ENCODE peak calls at places on chromosomes 12 and 14, in nine cellular contexts. Y is central memory CD8-positive, alpha-beta T cell; S is MM.1S; D is memory B cell; P is mucosa of gallbladder; I is neural progenitor cell; M is fibroblast of mammary gland; L is CD8-positive, alpha-beta memory T cell; H is cerebellar nuclear complex. J is an unnamed sample.

GRCh38 chr14:24263848-24264247 is 871 bp upstream of the TGM1 start:
- DNase-seq in L (no peak), H (no peak), D (no peak), I (no peak), S (no peak), Y (no peak), P (no peak), M (no peak), J (no peak)

GRCh38 chr12:915090-915489 is 34.4 kb downstream of the RAD52 start:
- DNase-seq in M (no peak), D (no peak), P (no peak), L (no peak), Y (no peak), H (no peak), I (no peak), S (peak), J (no peak)

GRCh38 chr14:20294636-20295035 is 11.1 kb downstream of the TTC5 start:
- DNase-seq in L (no peak), D (no peak), M (no peak), I (no peak), Y (no peak), P (no peak), S (no peak), H (no peak), J (no peak)

GRCh38 chr12:65419284-65420072 is 141.0 kb downstream of the MSRB3 start:
- DNase-seq in H (no peak), I (no peak), D (no peak), P (no peak), L (no peak), Y (no peak), M (no peak), S (no peak), J (no peak)

GRCh38 chr14:93720076-93720815 is 68.0 kb downstream of the PRIMA1 start:
- DNase-seq in S (no peak), H (no peak), Y (no peak), L (no peak), P (no peak), D (no peak), M (no peak), I (no peak), J (peak)

GRCh38 chr14:35347323-35348043 is 55.3 kb downstream of the PSMA6 start:
- DNase-seq in D (no peak), L (no peak), Y (no peak), S (no peak), M (no peak), H (no peak), P (no peak), I (peak), J (no peak)

GRCh38 chr14:101134851-101135486 is 231.4 kb upstream of the RTL1 start:
- DNase-seq in L (no peak), S (no peak), P (no peak), H (no peak), I (no peak), D (no peak), M (no peak), Y (peak), J (no peak)

GRCh38 chr12:117097159-117097558 is 2.1 kb downstream of the TESC start:
- DNase-seq in M (no peak), S (no peak), Y (no peak), I (no peak), H (no peak), P (no peak), D (no peak), L (peak), J (no peak)

GRCh38 chr12:79444089-79444488 is 246.7 kb downstream of the PAWR start:
- DNase-seq in L (no peak), D (no peak), S (no peak), M (peak), Y (no peak), P (no peak), I (no peak), H (no peak), J (no peak)

GRCh38 chr12:14256555-14257169 is 108.8 kb upstream of the ATF7IP start:
- DNase-seq in P (peak), D (peak), Y (peak), I (peak), M (peak), H (no peak), L (peak), S (peak), J (no peak)

GRCh38 chr14:104281768-104282301 is 143.4 kb downstream of the KIF26A start:
- DNase-seq in P (no peak), S (no peak), M (no peak), Y (no peak), H (no peak), D (no peak), I (no peak), L (peak), J (peak)

GRCh38 chr12:54641554-54641953 is 6.6 kb downstream of the DCD start:
- DNase-seq in D (no peak), H (no peak), I (no peak), M (no peak), P (no peak), Y (no peak), L (no peak), S (no peak), J (no peak)

GRCh38 chr12:57087689-57088441 is 1.0 kb upstream of the NAB2 start:
- DNase-seq in M (peak), I (peak), S (peak), Y (peak), D (no peak), P (peak), L (peak), H (no peak), J (peak)

GRCh38 chr14:28751467-28752058 is 15.0 kb upstream of the FOXG1 start:
- DNase-seq in H (no peak), I (peak), Y (no peak), M (peak), D (no peak), P (peak), S (peak), L (no peak), J (no peak)

GRCh38 chr12:64696065-64696741 is 63.0 kb downstream of the GNS start:
- DNase-seq in D (no peak), M (peak), Y (no peak), L (no peak), H (no peak), S (no peak), P (no peak), I (no peak), J (no peak)

GRCh38 chr12:123164222-123164621 is 13.3 kb upstream of the PITPNM2 start:
- DNase-seq in I (no peak), M (no peak), P (no peak), L (no peak), H (no peak), S (no peak), D (no peak), Y (no peak), J (no peak)

GRCh38 chr12:109493090-109493489 is 15.7 kb downstream of the UBE3B start:
- DNase-seq in H (no peak), L (no peak), D (no peak), Y (no peak), S (no peak), M (no peak), I (no peak), P (no peak), J (no peak)

GRCh38 chr12:31308116-31308515 is 17.8 kb downstream of the SINHCAF start:
- DNase-seq in S (no peak), Y (no peak), H (no peak), L (no peak), I (peak), M (no peak), D (no peak), P (no peak), J (no peak)

GRCh38 chr12:83954939-83955601 is 957.5 kb downstream of the SLC6A15 start:
- DNase-seq in L (no peak), M (no peak), I (peak), P (no peak), S (no peak), H (no peak), D (no peak), Y (no peak), J (no peak)

GRCh38 chr12:11607313-11608081 is 42.0 kb upstream of the ETV6 start:
- DNase-seq in M (peak), D (no peak), S (no peak), Y (no peak), H (no peak), I (peak), P (peak), L (no peak), J (no peak)

J was measured in mesothelial cell of epicardium.